ENCODE peak calls at places on chromosomes 11 and 22, in five cellular contexts. C, J, Z, F and V are unnamed samples.

GRCh38 chr11:66850588-66851250 is 6.1 kb upstream of the LRFN4 start:
- DNase-seq in C (no peak), J (no peak), Z (no peak), F (peak; percentile 60), V (no peak)

GRCh38 chr11:57426754-57427691 is at the start of gene SLC43A3:
- DNase-seq in C (peak; percentile 70), J (peak; percentile 83), Z (peak; percentile 93), F (peak; percentile 89), V (peak; percentile 46)

GRCh38 chr22:45211435-45211834 is 29.3 kb downstream of the KIAA0930 start:
- DNase-seq in C (no peak), J (no peak), Z (no peak), F (no peak), V (no peak)

GRCh38 chr11:62923634-62924411 is 2.7 kb upstream of the CHRM1 start:
- DNase-seq in C (peak; percentile 81), J (no peak), Z (no peak), F (no peak), V (no peak)

GRCh38 chr11:86438685-86439084 is 64.0 kb downstream of the CCDC81 start:
- DNase-seq in C (no peak), J (peak; percentile 56), Z (peak; percentile 41), F (no peak), V (no peak)

GRCh38 chr11:89321401-89321800 is 143.7 kb downstream of the TYR start:
- DNase-seq in C (no peak), J (peak; percentile 57), Z (peak; percentile 45), F (no peak), V (no peak)

GRCh38 chr22:39178206-39179111 is 26.0 kb upstream of the CBX7 start:
- DNase-seq in C (no peak), J (peak; percentile 11), Z (no peak), F (no peak), V (peak; percentile 21)

GRCh38 chr11:94077568-94078293 is 50.9 kb upstream of the PANX1 start:
- DNase-seq in C (no peak), J (no peak), Z (no peak), F (no peak), V (no peak)

GRCh38 chr22:20172038-20172613 is 21.3 kb upstream of the CCDC188 start:
- DNase-seq in C (no peak), J (no peak), Z (no peak), F (no peak), V (no peak)

GRCh38 chr11:101584129-101584515 is 315 bp upstream of the TRPC6 start:
- DNase-seq in C (no peak), J (no peak), Z (no peak), F (no peak), V (no peak)
- H3K4me3 ChIP-seq in C (peak overlapping the region; percentile 67), J (peak overlapping the region; percentile 62), Z (no peak overlapping the region), F (peak overlapping the region; percentile 84), V (peak overlapping the region; percentile 43)

GRCh38 chr11:108654994-108655631 is 9.8 kb upstream of the DDX10 start:
- DNase-seq in C (peak; percentile 55), J (peak; percentile 49), Z (peak; percentile 46), F (no peak), V (no peak)
- TF ChIP-seq CTCF in C (peak; percentile 66), J (peak; percentile 62), Z (peak; percentile 61), F (no peak), V (peak; percentile 72)

GRCh38 chr22:46593211-46593676 is 26.9 kb upstream of the GRAMD4 start:
- DNase-seq in C (peak; percentile 1), J (no peak), Z (no peak), F (peak; percentile 71), V (no peak)

GRCh38 chr22:46593996-46594946 is 25.9 kb upstream of the GRAMD4 start:
- DNase-seq in C (peak; percentile 0), J (no peak), Z (no peak), F (no peak), V (no peak)

GRCh38 chr22:46590334-46590733 is 29.9 kb upstream of the GRAMD4 start:
- DNase-seq in C (peak; percentile 3), J (no peak), Z (no peak), F (no peak), V (no peak)

GRCh38 chr22:46591890-46592289 is 28.3 kb upstream of the GRAMD4 start:
- DNase-seq in C (peak; percentile 0), J (no peak), Z (no peak), F (no peak), V (no peak)

DNA sequence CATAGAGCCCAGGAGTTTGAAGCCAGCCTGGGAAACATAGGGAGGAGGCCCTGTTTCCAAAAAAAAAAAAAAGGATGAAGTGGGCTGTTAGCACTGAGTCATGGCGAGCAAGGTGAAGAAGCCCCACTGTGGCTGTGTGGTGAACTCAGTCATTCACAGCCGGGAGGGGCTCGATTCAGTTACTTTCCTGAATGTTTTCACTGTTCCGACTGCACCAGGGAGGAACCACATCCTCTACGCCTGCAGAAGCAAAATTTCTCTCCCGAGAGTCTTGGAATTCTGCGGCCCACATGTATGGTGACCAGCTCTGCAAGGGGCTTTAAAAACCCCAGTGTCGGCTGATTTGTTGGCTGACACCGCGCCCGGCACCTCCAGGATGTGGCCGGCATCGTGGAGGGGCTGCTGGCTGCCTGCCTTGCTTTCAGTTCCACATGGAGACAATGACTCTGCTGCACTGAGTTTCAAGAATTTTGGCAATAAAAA is 27.8 kb upstream of the GRAMD4 start:
- DNase-seq in C (peak; percentile 0), J (no peak), Z (peak; percentile 67), F (peak; percentile 70), V (peak; percentile 46)
- H3K4me3 ChIP-seq in C (no peak overlapping the region), J (no peak overlapping the region), Z (no peak overlapping the region), F (peak overlapping the region; percentile 6), V (peak overlapping the region; percentile 5)

GRCh38 chr11:131579932-131580387 is 209.5 kb downstream of the NTM start:
- DNase-seq in C (peak; percentile 67), J (peak; percentile 2), Z (peak; percentile 1), F (no peak), V (no peak)
- TF ChIP-seq CTCF in C (peak; percentile 65), J (peak; percentile 22), Z (peak; percentile 39), F (no peak), V (peak; percentile 56)

DNA sequence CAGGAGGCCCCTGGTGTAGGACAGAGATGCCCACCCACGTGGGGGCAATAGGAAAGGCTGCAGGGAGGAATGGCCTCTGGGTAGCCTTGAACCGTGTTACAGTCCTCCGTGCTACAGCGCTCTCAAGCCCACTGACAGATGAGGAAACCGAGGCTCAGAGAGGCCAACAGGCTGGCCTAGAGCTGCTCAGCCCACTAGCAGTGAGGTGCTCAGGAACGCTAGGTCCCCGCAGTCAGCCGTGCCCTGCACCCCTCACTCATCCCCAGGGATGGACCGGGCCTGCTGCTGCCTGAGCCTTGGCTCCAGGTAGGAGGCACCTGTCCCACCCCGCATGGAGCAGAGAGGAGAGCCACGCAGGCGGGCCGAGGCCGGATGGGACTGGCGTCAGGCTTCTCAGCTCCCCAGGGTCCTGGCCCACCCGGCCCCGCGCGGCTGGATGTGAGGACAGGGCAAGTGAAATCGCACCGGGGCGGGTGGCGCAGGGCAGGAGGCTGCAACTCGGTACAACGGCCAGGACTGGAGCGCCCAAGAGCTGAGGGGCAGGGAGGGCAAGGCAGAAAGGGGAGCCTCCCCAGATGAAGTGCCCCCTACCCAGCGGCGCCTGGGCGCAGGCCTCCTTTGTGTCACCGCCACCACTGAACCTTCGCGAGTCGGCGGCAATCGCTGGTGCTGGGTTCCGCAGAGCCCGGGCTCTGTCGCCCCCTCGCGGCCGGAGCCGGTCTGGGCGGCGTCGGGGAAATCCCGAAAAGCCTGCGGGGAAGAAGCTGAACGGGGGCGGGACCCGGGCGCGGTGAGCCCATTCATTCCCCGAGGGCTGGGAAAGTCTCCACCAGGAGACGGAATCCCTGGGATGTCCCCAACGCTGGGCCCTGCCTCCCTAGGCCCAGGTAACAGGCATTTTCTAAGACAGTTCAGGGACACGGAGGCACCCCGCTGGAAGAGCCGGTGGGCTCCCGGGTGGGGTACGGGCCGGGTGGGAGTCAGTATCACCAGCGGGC is 8.4 kb upstream of the SLC2A11 start:
- DNase-seq in C (peak; percentile 93), J (peak; percentile 38), Z (peak; percentile 73), F (peak; percentile 87), V (no peak)
- H3K4me3 ChIP-seq in C (no peak overlapping the region), J (no peak overlapping the region), Z (no peak overlapping the region), F (peak overlapping the region; percentile 10), V (no peak overlapping the region)

DNA sequence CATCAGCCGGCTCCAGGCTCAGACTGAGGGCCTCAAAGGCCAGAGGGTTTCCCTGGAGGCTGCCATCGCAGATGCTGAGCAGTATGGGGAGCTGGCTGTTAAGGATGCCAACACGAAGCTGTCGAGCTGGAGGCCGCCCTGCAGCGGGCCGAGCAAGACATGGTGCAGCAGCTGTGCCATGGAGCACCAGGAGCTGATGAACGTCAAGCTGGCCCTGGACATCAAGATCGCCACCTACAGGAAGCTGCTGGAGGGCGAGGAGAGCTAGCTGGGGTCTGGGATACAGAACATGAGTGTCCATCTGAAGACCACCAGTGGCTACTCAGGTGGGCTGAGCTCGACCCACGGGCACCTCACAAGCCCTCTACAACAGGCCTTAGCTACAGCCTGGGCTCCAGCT is 4.0 kb upstream of the SCUBE2 start:
- DNase-seq in C (no peak), J (no peak), Z (no peak), F (no peak), V (no peak)
- TF ChIP-seq CTCF in C (peak; percentile 41), J (peak; percentile 10), Z (no peak), F (no peak), V (peak; percentile 6)

GRCh38 chr11:59208956-59209355 is 3.8 kb downstream of the MPEG1 start:
- DNase-seq in C (no peak), J (peak; percentile 33), Z (peak; percentile 21), F (no peak), V (no peak)
- H3K4me3 ChIP-seq in C (no peak overlapping the region), J (no peak overlapping the region), Z (no peak overlapping the region), F (peak overlapping the region; percentile 26), V (no peak overlapping the region)

GRCh38 chr11:75429902-75430691 is 2.9 kb downstream of the KLHL35 start:
- DNase-seq in C (peak; percentile 87), J (peak; percentile 44), Z (peak; percentile 58), F (peak; percentile 65), V (no peak)

GRCh38 chr11:75432911-75433321 is at the start of gene KLHL35:
- DNase-seq in C (peak; percentile 82), J (no peak), Z (no peak), F (no peak), V (no peak)

GRCh38 chr11:75430692-75431532 is 2.1 kb downstream of the KLHL35 start:
- DNase-seq in C (no peak), J (no peak), Z (no peak), F (no peak), V (no peak)

GRCh38 chr11:75433443-75433842 is 440 bp upstream of the KLHL35 start:
- DNase-seq in C (no peak), J (no peak), Z (no peak), F (no peak), V (no peak)

DNA sequence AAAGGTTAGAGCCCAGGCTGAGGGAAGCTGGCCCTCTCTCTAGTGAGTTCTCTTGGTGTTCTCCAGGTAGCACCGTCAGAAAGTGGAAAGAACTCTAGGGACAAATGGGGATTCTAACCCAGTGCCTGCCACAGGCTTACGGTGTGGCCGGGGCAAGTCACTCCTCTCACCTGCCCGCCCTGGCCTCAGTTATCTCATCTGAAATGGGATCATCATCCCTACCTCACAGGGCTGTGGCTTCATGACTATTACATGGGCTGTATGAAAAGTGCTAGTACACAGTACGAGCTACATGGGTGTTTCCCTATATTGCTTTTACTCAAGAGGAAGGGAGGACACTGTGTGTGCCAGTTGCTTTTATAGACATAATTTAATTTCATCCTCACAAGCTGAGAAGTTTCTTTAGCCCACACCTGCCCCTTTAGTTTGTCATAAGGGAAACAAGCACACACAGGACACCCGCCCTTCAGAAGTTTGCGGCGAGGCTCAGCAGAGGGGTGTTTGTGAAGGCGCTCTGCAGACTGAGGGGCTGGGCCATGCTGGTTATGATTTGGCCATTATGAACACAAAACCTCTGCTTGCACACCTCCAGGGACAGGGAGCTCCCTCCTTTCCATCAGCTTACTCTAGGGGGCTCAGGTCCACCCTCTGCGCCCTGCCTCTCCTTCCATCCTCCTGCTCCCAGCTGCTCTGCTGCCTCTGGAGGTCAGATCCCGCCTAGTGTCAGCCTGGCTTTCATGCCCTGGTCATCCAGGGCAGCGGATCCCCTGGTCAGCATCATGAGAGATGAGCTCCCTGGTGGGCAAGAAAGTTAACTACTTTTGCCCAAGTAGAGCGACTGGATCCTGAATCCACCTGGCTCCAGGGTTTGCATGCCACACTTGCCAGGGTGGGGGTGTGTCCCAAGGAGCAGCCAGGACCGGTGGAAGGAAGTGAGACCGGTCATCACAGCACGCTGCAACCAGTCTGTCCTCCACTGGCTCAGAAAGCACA is 1.2 kb downstream of the KLHL35 start:
- DNase-seq in C (peak; percentile 43), J (no peak), Z (peak; percentile 25), F (no peak), V (no peak)
- TF ChIP-seq CTCF in C (peak; percentile 12), J (no peak), Z (no peak), F (no peak), V (no peak)